ENCODE peak calls at places on chromosomes 1 and 21, in ten cellular contexts. Q is adrenal gland, X is A549, T is tibial nerve, S is K562, C is body of pancreas, G is heart left ventricle, H is ovary, O is H1, V is sigmoid colon. N is an unnamed sample. For H3K4me1, the result is how much of the 10 kb centered on the place peaks cover.

GRCh38 chr21:27298465-27298864 is 331.6 kb upstream of the ADAMTS5 start:
- DNase-seq in Q (no peak), X (no peak), T (no peak), S (no peak), C (no peak), G (no peak), H (peak), O (no peak), V (peak), N (no peak)

GRCh38 chr1:52905376-52905698 is 16.2 kb downstream of the ECHDC2 start:
- DNase-seq in Q (no peak), X (no peak), T (no peak), S (no peak), C (no peak), G (no peak), H (no peak), O (no peak), V (no peak), N (no peak)

GRCh38 chr21:39221282-39221996 is 38.2 kb upstream of the PSMG1 start:
- DNase-seq in Q (no peak), X (no peak), T (no peak), S (no peak), C (no peak), G (no peak), H (no peak), O (no peak), V (no peak), N (no peak)

GRCh38 chr1:77316006-77316405 is 34.2 kb downstream of the AK5 start:
- DNase-seq in Q (no peak), X (no peak), T (no peak), S (no peak), C (no peak), G (no peak), H (no peak), O (no peak), V (no peak), N (no peak)

GRCh38 chr1:229514578-229515275 is 6.6 kb upstream of the NUP133 start:
- DNase-seq in Q (peak), X (peak), T (peak), S (peak), C (peak), G (no peak), H (peak), O (no peak), V (peak), N (peak)

GRCh38 chr21:17828223-17828622 is 9.1 kb upstream of the C21orf91 start:
- DNase-seq in Q (no peak), X (no peak), T (no peak), S (no peak), C (no peak), G (no peak), H (no peak), O (no peak), V (no peak), N (peak)

GRCh38 chr1:119040906-119041305 is 52.8 kb upstream of the TBX15 start:
- DNase-seq in Q (peak), X (no peak), T (peak), S (no peak), C (peak), G (no peak), H (no peak), O (no peak), V (peak), N (peak)

GRCh38 chr1:78619446-78619802 is 824 bp upstream of the IFI44L start:
- DNase-seq in Q (no peak), X (no peak), T (no peak), S (no peak), C (no peak), G (no peak), H (no peak), O (no peak), V (no peak), N (no peak)

GRCh38 chr21:38716942-38717341 is 88.8 kb upstream of the ETS2 start:
- DNase-seq in Q (no peak), X (no peak), T (no peak), S (no peak), C (no peak), G (no peak), H (no peak), O (no peak), V (no peak), N (no peak)

GRCh38 chr1:28927442-28928305 is 13.3 kb downstream of the EPB41 start:
- DNase-seq in Q (no peak), X (no peak), T (no peak), S (no peak), C (no peak), G (no peak), H (no peak), O (no peak), V (no peak), N (no peak)

GRCh38 chr1:186960866-186961265 is 132.1 kb downstream of the PLA2G4A start:
- DNase-seq in Q (no peak), X (no peak), T (no peak), S (no peak), C (no peak), G (no peak), H (no peak), O (no peak), V (no peak), N (no peak)

GRCh38 chr1:212173572-212173971 is 111.6 kb upstream of the PPP2R5A start:
- DNase-seq in Q (no peak), X (no peak), T (no peak), S (no peak), C (no peak), G (no peak), H (no peak), O (no peak), V (no peak), N (no peak)

GRCh38 chr1:91099746-91100621 is 78.1 kb upstream of the ZNF644 start:
- DNase-seq in Q (no peak), X (no peak), T (no peak), S (peak), C (no peak), G (no peak), H (no peak), O (no peak), V (no peak), N (no peak)

GRCh38 chr1:109425902-109426277 is 358 bp downstream of the PSMA5 start:
- DNase-seq in Q (peak), X (peak), T (no peak), S (no peak), C (peak), G (no peak), H (no peak), O (no peak), V (peak), N (peak)

GRCh38 chr1:222375656-222376055 is 172.2 kb downstream of the HHIPL2 start:
- DNase-seq in Q (no peak), X (no peak), T (no peak), S (no peak), C (no peak), G (no peak), H (no peak), O (no peak), V (no peak), N (no peak)

GRCh38 chr1:111332190-111332589 is 41.5 kb downstream of the CHIA start:
- DNase-seq in Q (no peak), X (no peak), T (no peak), S (no peak), C (no peak), G (no peak), H (no peak), O (no peak), V (no peak), N (no peak)

GRCh38 chr1:15328785-15329480 is 80.8 kb upstream of the EFHD2 start:
- DNase-seq in Q (peak), X (no peak), T (no peak), S (peak), C (peak), G (peak), H (peak), O (no peak), V (no peak), N (peak)

GRCh38 chr1:56780128-56780750 is 39.0 kb downstream of the FYB2 start:
- DNase-seq in Q (no peak), X (no peak), T (no peak), S (no peak), C (no peak), G (no peak), H (no peak), O (no peak), V (no peak), N (peak)

GRCh38 chr1:154716012-154716411 is 108.0 kb upstream of the ADAR start:
- DNase-seq in Q (no peak), X (no peak), T (no peak), S (no peak), C (no peak), G (no peak), H (no peak), O (no peak), V (no peak), N (no peak)

GRCh38 chr1:26016944-26017545 is 4.5 kb upstream of the EXTL1 start:
- DNase-seq in Q (no peak), X (no peak), T (no peak), S (no peak), C (no peak), G (no peak), H (no peak), O (no peak), V (no peak), N (no peak)

GRCh38 chr1:235741294-235741693 is 91.7 kb upstream of the GNG4 start:
- DNase-seq in Q (no peak), X (no peak), T (no peak), S (no peak), C (no peak), G (no peak), H (no peak), O (no peak), V (no peak), N (no peak)

GRCh38 chr1:86068841-86069756 is 87.5 kb downstream of the COL24A1 start:
- DNase-seq in Q (no peak), X (no peak), T (no peak), S (no peak), C (no peak), G (no peak), H (no peak), O (no peak), V (no peak), N (no peak)

GRCh38 chr1:21378705-21379494 is 61.0 kb upstream of the NBPF3 start:
- DNase-seq in Q (no peak), X (no peak), T (no peak), S (no peak), C (peak), G (no peak), H (no peak), O (no peak), V (no peak), N (no peak)

GRCh38 chr1:20358761-20359263 is 68.1 kb downstream of the VWA5B1 start:
- DNase-seq in Q (peak), X (no peak), T (no peak), S (no peak), C (peak), G (peak), H (no peak), O (no peak), V (no peak), N (peak)

GRCh38 chr1:232754930-232755329 is 50.3 kb upstream of the MAP10 start:
- DNase-seq in Q (no peak), X (no peak), T (no peak), S (no peak), C (no peak), G (no peak), H (no peak), O (no peak), V (no peak), N (no peak)

GRCh38 chr1:59596432-59596831 is 218.3 kb upstream of the HOOK1 start:
- DNase-seq in Q (no peak), X (no peak), T (no peak), S (no peak), C (peak), G (no peak), H (no peak), O (no peak), V (no peak), N (no peak)

GRCh38 chr1:113949007-113949406 is 19.9 kb downstream of the HIPK1 start:
- DNase-seq in Q (no peak), X (no peak), T (no peak), S (peak), C (peak), G (no peak), H (no peak), O (no peak), V (no peak), N (peak)

GRCh38 chr1:30058966-30059365 is 664.4 kb downstream of the MATN1 start:
- DNase-seq in Q (no peak), X (peak), T (no peak), S (no peak), C (no peak), G (no peak), H (no peak), O (no peak), V (no peak), N (no peak)

GRCh38 chr1:181073638-181074037 is 14.9 kb upstream of the IER5 start:
- DNase-seq in Q (no peak), X (peak), T (no peak), S (no peak), C (no peak), G (no peak), H (no peak), O (no peak), V (no peak), N (no peak)

GRCh38 chr1:38418195-38419030 is 371.8 kb upstream of the POU3F1 start:
- DNase-seq in Q (no peak), X (no peak), T (no peak), S (peak), C (no peak), G (no peak), H (no peak), O (no peak), V (no peak), N (no peak)

GRCh38 chr1:157154940-157155514 is 16.8 kb upstream of the ETV3 start:
- DNase-seq in Q (peak), X (no peak), T (no peak), S (peak), C (peak), G (no peak), H (peak), O (no peak), V (no peak), N (peak)

GRCh38 chr1:215720121-215720520 is 153.0 kb downstream of the KCTD3 start:
- DNase-seq in Q (no peak), X (no peak), T (no peak), S (no peak), C (no peak), G (no peak), H (no peak), O (no peak), V (no peak), N (no peak)

GRCh38 chr1:229059671-229060079 is 211.2 kb upstream of the RAB4A start:
- DNase-seq in Q (peak), X (no peak), T (no peak), S (no peak), C (no peak), G (no peak), H (peak), O (no peak), V (no peak), N (peak)

GRCh38 chr1:234933475-234933874 is 195.2 kb downstream of the TOMM20 start:
- DNase-seq in Q (peak), X (no peak), T (no peak), S (no peak), C (peak), G (peak), H (no peak), O (no peak), V (no peak), N (peak)

GRCh38 chr1:206419250-206419649 is 51.0 kb upstream of the IKBKE start:
- DNase-seq in Q (no peak), X (no peak), T (no peak), S (peak), C (no peak), G (no peak), H (no peak), O (no peak), V (no peak), N (no peak)

GRCh38 chr1:68142461-68142860 is 89.9 kb downstream of the WLS start:
- DNase-seq in Q (no peak), X (no peak), T (no peak), S (no peak), C (no peak), G (no peak), H (no peak), O (no peak), V (no peak), N (no peak)

GRCh38 chr1:51264470-51264869 is 28.4 kb downstream of the RNF11 start:
- DNase-seq in Q (no peak), X (no peak), T (no peak), S (no peak), C (no peak), G (no peak), H (no peak), O (no peak), V (no peak), N (no peak)

GRCh38 chr1:158121604-158122254 is 59.0 kb upstream of the CD1D start:
- DNase-seq in Q (peak), X (peak), T (no peak), S (peak), C (peak), G (no peak), H (peak), O (no peak), V (no peak), N (no peak)

GRCh38 chr1:54188291-54188690 is 11.5 kb downstream of the CYB5RL start:
- DNase-seq in Q (no peak), X (no peak), T (no peak), S (no peak), C (no peak), G (no peak), H (no peak), O (no peak), V (no peak), N (no peak)

GRCh38 chr1:47984175-47984789 is 12.9 kb downstream of the TRABD2B start:
- DNase-seq in Q (peak), X (no peak), T (no peak), S (no peak), C (peak), G (peak), H (no peak), O (no peak), V (no peak), N (no peak)
- H3K4me1 ChIP-seq in Q (under half), X (under half), T (under half), S (under half), C (under half), G (under half), H (under half), O (under half), V (under half), N (under half)

GRCh38 chr1:2564815-2565415 is 8.7 kb downstream of the TNFRSF14 start:
- DNase-seq in Q (no peak), X (no peak), T (no peak), S (no peak), C (no peak), G (no peak), H (no peak), O (no peak), V (no peak), N (no peak)

GRCh38 chr1:2566106-2567045 is 10.2 kb downstream of the TNFRSF14 start:
- DNase-seq in Q (no peak), X (no peak), T (no peak), S (no peak), C (no peak), G (no peak), H (no peak), O (no peak), V (no peak), N (no peak)

GRCh38 chr1:2569060-2569459 is 12.9 kb downstream of the TNFRSF14 start:
- DNase-seq in Q (no peak), X (no peak), T (no peak), S (no peak), C (no peak), G (no peak), H (no peak), O (no peak), V (no peak), N (no peak)

GRCh38 chr1:2564006-2564814 is 8.0 kb downstream of the TNFRSF14 start:
- DNase-seq in Q (no peak), X (no peak), T (no peak), S (no peak), C (no peak), G (no peak), H (no peak), O (no peak), V (no peak), N (no peak)

GRCh38 chr1:2567083-2567679 is 11.0 kb downstream of the TNFRSF14 start:
- DNase-seq in Q (no peak), X (no peak), T (no peak), S (no peak), C (no peak), G (no peak), H (no peak), O (no peak), V (peak), N (no peak)
- TF ChIP-seq POLR2A in Q (no peak), X (no peak), T (no peak), S (no peak), C (no peak), G (no peak), H (no peak), O (no peak), V (no peak), N (no peak)

DNA sequence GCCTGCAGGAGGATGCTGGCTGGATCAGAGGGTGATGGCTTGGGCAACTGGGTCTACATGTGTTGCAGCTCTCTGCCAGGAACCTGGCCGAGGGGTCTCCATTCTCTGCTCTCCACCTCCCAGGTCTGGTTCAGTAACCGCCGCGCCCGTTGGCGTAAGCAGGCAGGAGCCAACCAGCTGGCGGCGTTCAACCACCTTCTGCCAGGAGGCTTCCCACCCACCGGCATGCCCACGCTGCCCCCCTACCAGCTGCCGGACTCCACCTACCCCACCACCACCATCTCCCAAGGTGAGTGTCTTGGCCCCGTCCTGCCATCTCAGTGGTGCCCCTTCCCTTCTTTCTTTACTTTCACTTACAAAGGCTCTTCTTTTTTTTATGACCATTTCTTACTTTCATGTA is 69.9 kb downstream of the PAX7 start:
- DNase-seq in Q (no peak), X (no peak), T (no peak), S (no peak), C (no peak), G (no peak), H (no peak), O (no peak), V (no peak), N (no peak)
- H3K4me1 ChIP-seq in Q (under half), X (under half), T (under half), S (under half), C (under half), G (under half), H (under half), O (under half), V (under half), N (under half)

GRCh38 chr1:171841050-171841910 is at the start of gene DNM3:
- DNase-seq in Q (peak), X (peak), T (peak), S (peak), C (peak), G (peak), H (peak), O (peak), V (peak), N (peak)
- TF ChIP-seq POLR2A in Q (peak), X (peak), T (peak), S (peak), C (peak), G (no peak), H (peak), O (peak), V (no peak), N (no peak)

DNA sequence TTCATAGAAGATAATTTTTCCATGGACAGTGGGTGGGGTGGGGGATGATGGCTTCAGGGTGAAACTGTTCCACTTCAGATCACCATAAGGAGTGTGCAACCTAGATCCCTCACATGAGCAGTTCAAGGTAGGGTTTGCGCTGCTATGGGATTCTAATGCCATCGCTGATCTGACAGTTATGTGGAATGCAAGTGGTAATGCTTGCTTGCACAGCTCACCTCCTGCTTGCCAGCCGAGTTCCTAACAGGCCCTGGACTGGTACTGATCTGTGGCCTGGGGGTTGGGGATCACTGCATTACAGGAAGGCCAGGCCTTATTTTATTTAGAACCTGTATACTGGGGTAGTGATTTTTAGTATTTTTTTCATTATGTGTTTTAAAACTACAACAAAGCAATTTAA is 22.0 kb downstream of the MAN1A2 start:
- DNase-seq in Q (no peak), X (no peak), T (no peak), S (no peak), C (peak), G (no peak), H (no peak), O (no peak), V (no peak), N (no peak)
- H3K4me1 ChIP-seq in Q (under half), X (under half), T (under half), S (under half), C (half or more), G (under half), H (under half), O (under half), V (under half), N (under half)